ENCODE peak calls at places on chromosomes 4 and X, in ten cellular contexts. One of them, this sample, is unnamed.

GRCh38 chr4:97498875-97499274 is 644.4 kb downstream of the STPG2 start:
- DNase-seq in fibroblast of mammary gland: peak
- DNase-seq in neuronal stem cell: no peak
- DNase-seq in kidney: no peak
- DNase-seq in dorsolateral prefrontal cortex: no peak
- DNase-seq in lower lobe of right lung: no peak
- DNase-seq in left ventricle myocardium inferior: no peak
- DNase-seq in CD4-positive, CD25-positive, alpha-beta regulatory T cell: no peak
- DNase-seq in endodermal cell: no peak
- DNase-seq in cardiac muscle cell: no peak
- DNase-seq in this sample: peak

GRCh38 chr4:76011700-76012387 is 4.5 kb upstream of the CXCL9 start:
- DNase-seq in fibroblast of mammary gland: peak
- DNase-seq in neuronal stem cell: no peak
- DNase-seq in kidney: no peak
- DNase-seq in dorsolateral prefrontal cortex: no peak
- DNase-seq in lower lobe of right lung: no peak
- DNase-seq in left ventricle myocardium inferior: no peak
- DNase-seq in CD4-positive, CD25-positive, alpha-beta regulatory T cell: no peak
- DNase-seq in endodermal cell: peak
- DNase-seq in cardiac muscle cell: no peak
- DNase-seq in this sample: peak

GRCh38 chrX:2767631-2768455 is 16.0 kb downstream of the XG start:
- DNase-seq in fibroblast of mammary gland: peak
- DNase-seq in neuronal stem cell: no peak
- DNase-seq in kidney: no peak
- DNase-seq in dorsolateral prefrontal cortex: no peak
- DNase-seq in lower lobe of right lung: peak
- DNase-seq in left ventricle myocardium inferior: peak
- DNase-seq in CD4-positive, CD25-positive, alpha-beta regulatory T cell: no peak
- DNase-seq in endodermal cell: peak
- DNase-seq in cardiac muscle cell: no peak
- DNase-seq in this sample: no peak

GRCh38 chrX:110722135-110722534 is 73.5 kb downstream of the CHRDL1 start:
- DNase-seq in fibroblast of mammary gland: no peak
- DNase-seq in neuronal stem cell: no peak
- DNase-seq in kidney: no peak
- DNase-seq in dorsolateral prefrontal cortex: no peak
- DNase-seq in lower lobe of right lung: no peak
- DNase-seq in left ventricle myocardium inferior: no peak
- DNase-seq in CD4-positive, CD25-positive, alpha-beta regulatory T cell: no peak
- DNase-seq in endodermal cell: no peak
- DNase-seq in cardiac muscle cell: no peak
- DNase-seq in this sample: no peak

GRCh38 chr4:8662776-8663175 is 70.2 kb downstream of the CPZ start:
- DNase-seq in fibroblast of mammary gland: no peak
- DNase-seq in neuronal stem cell: no peak
- DNase-seq in kidney: no peak
- DNase-seq in dorsolateral prefrontal cortex: no peak
- DNase-seq in lower lobe of right lung: peak
- DNase-seq in left ventricle myocardium inferior: no peak
- DNase-seq in CD4-positive, CD25-positive, alpha-beta regulatory T cell: no peak
- DNase-seq in endodermal cell: no peak
- DNase-seq in cardiac muscle cell: no peak
- DNase-seq in this sample: no peak

GRCh38 chr4:47786958-47787370 is 50.9 kb downstream of the CORIN start:
- DNase-seq in fibroblast of mammary gland: no peak
- DNase-seq in neuronal stem cell: no peak
- DNase-seq in kidney: no peak
- DNase-seq in dorsolateral prefrontal cortex: no peak
- DNase-seq in lower lobe of right lung: no peak
- DNase-seq in left ventricle myocardium inferior: no peak
- DNase-seq in CD4-positive, CD25-positive, alpha-beta regulatory T cell: no peak
- DNase-seq in endodermal cell: no peak
- DNase-seq in cardiac muscle cell: no peak
- DNase-seq in this sample: no peak

GRCh38 chr4:90254357-90254756 is 127.2 kb downstream of the CCSER1 start:
- DNase-seq in fibroblast of mammary gland: no peak
- DNase-seq in neuronal stem cell: no peak
- DNase-seq in kidney: no peak
- DNase-seq in dorsolateral prefrontal cortex: no peak
- DNase-seq in lower lobe of right lung: no peak
- DNase-seq in left ventricle myocardium inferior: no peak
- DNase-seq in CD4-positive, CD25-positive, alpha-beta regulatory T cell: no peak
- DNase-seq in endodermal cell: no peak
- DNase-seq in cardiac muscle cell: no peak
- DNase-seq in this sample: no peak

GRCh38 chrX:97587171-97587570 is 703.5 kb downstream of the RPA4 start:
- DNase-seq in fibroblast of mammary gland: no peak
- DNase-seq in neuronal stem cell: no peak
- DNase-seq in kidney: no peak
- DNase-seq in dorsolateral prefrontal cortex: no peak
- DNase-seq in lower lobe of right lung: no peak
- DNase-seq in left ventricle myocardium inferior: no peak
- DNase-seq in CD4-positive, CD25-positive, alpha-beta regulatory T cell: no peak
- DNase-seq in endodermal cell: no peak
- DNase-seq in cardiac muscle cell: no peak
- DNase-seq in this sample: no peak

GRCh38 chr4:13171292-13172057 is 312.7 kb downstream of the RAB28 start:
- DNase-seq in fibroblast of mammary gland: no peak
- DNase-seq in neuronal stem cell: no peak
- DNase-seq in kidney: no peak
- DNase-seq in dorsolateral prefrontal cortex: no peak
- DNase-seq in lower lobe of right lung: no peak
- DNase-seq in left ventricle myocardium inferior: no peak
- DNase-seq in CD4-positive, CD25-positive, alpha-beta regulatory T cell: no peak
- DNase-seq in endodermal cell: no peak
- DNase-seq in cardiac muscle cell: no peak
- DNase-seq in this sample: no peak

GRCh38 chr4:71774136-71774535 is 9.7 kb downstream of the GC start:
- DNase-seq in fibroblast of mammary gland: no peak
- DNase-seq in neuronal stem cell: no peak
- DNase-seq in kidney: no peak
- DNase-seq in dorsolateral prefrontal cortex: no peak
- DNase-seq in lower lobe of right lung: no peak
- DNase-seq in left ventricle myocardium inferior: no peak
- DNase-seq in CD4-positive, CD25-positive, alpha-beta regulatory T cell: no peak
- DNase-seq in endodermal cell: no peak
- DNase-seq in cardiac muscle cell: peak
- DNase-seq in this sample: no peak

GRCh38 chrX:153556767-153557166 is 39.3 kb downstream of the ATP2B3 start:
- DNase-seq in fibroblast of mammary gland: no peak
- DNase-seq in neuronal stem cell: no peak
- DNase-seq in kidney: no peak
- DNase-seq in dorsolateral prefrontal cortex: no peak
- DNase-seq in lower lobe of right lung: no peak
- DNase-seq in left ventricle myocardium inferior: no peak
- DNase-seq in CD4-positive, CD25-positive, alpha-beta regulatory T cell: no peak
- DNase-seq in endodermal cell: no peak
- DNase-seq in cardiac muscle cell: no peak
- DNase-seq in this sample: no peak

GRCh38 chrX:107731831-107732502 is 43.6 kb downstream of the TSC22D3 start:
- DNase-seq in fibroblast of mammary gland: peak
- DNase-seq in neuronal stem cell: no peak
- DNase-seq in kidney: peak
- DNase-seq in dorsolateral prefrontal cortex: no peak
- DNase-seq in lower lobe of right lung: peak
- DNase-seq in left ventricle myocardium inferior: peak
- DNase-seq in CD4-positive, CD25-positive, alpha-beta regulatory T cell: no peak
- DNase-seq in endodermal cell: peak
- DNase-seq in cardiac muscle cell: peak
- DNase-seq in this sample: peak

GRCh38 chrX:7925867-7926472 is 1.2 kb downstream of the PNPLA4 start:
- DNase-seq in fibroblast of mammary gland: peak
- DNase-seq in neuronal stem cell: peak
- DNase-seq in kidney: no peak
- DNase-seq in dorsolateral prefrontal cortex: peak
- DNase-seq in lower lobe of right lung: peak
- DNase-seq in left ventricle myocardium inferior: peak
- DNase-seq in CD4-positive, CD25-positive, alpha-beta regulatory T cell: peak
- DNase-seq in endodermal cell: peak
- DNase-seq in cardiac muscle cell: peak
- DNase-seq in this sample: peak

GRCh38 chr4:184375027-184375426 is 99.3 kb downstream of the IRF2 start:
- DNase-seq in fibroblast of mammary gland: peak
- DNase-seq in neuronal stem cell: no peak
- DNase-seq in kidney: no peak
- DNase-seq in dorsolateral prefrontal cortex: no peak
- DNase-seq in lower lobe of right lung: no peak
- DNase-seq in left ventricle myocardium inferior: no peak
- DNase-seq in CD4-positive, CD25-positive, alpha-beta regulatory T cell: no peak
- DNase-seq in endodermal cell: no peak
- DNase-seq in cardiac muscle cell: no peak
- DNase-seq in this sample: no peak

GRCh38 chr4:74904509-74904908 is 28.4 kb upstream of the PARM1 start:
- DNase-seq in fibroblast of mammary gland: no peak
- DNase-seq in neuronal stem cell: no peak
- DNase-seq in kidney: no peak
- DNase-seq in dorsolateral prefrontal cortex: no peak
- DNase-seq in lower lobe of right lung: no peak
- DNase-seq in left ventricle myocardium inferior: no peak
- DNase-seq in CD4-positive, CD25-positive, alpha-beta regulatory T cell: no peak
- DNase-seq in endodermal cell: no peak
- DNase-seq in cardiac muscle cell: no peak
- DNase-seq in this sample: no peak

GRCh38 chrX:10173331-10173900 is 16.6 kb downstream of the CLCN4 start:
- DNase-seq in fibroblast of mammary gland: peak
- DNase-seq in neuronal stem cell: peak
- DNase-seq in kidney: no peak
- DNase-seq in dorsolateral prefrontal cortex: no peak
- DNase-seq in lower lobe of right lung: no peak
- DNase-seq in left ventricle myocardium inferior: no peak
- DNase-seq in CD4-positive, CD25-positive, alpha-beta regulatory T cell: no peak
- DNase-seq in endodermal cell: peak
- DNase-seq in cardiac muscle cell: peak
- DNase-seq in this sample: peak

DNA sequence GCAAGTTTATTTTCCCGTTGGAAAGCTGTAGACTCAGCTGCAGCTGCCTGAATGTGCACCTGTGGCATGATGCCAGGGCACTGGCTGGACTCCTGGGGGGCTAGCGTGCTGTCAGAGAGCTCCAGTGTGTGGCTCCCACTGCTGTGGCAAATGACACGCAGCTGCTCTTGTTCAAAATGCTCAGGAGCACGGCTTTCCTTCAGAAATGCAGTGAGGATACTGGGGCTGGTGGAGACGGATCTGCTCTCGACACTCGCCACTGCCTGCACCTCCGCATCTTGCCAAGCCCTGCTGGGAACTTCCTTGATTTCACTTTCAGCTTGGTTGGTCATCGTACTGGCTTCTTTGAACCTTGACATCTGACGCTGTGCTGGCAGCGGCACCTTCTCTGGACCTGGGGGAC is 58.7 kb downstream of the GPRIN3 start:
- DNase-seq in fibroblast of mammary gland: no peak
- DNase-seq in neuronal stem cell: no peak
- DNase-seq in kidney: no peak
- DNase-seq in dorsolateral prefrontal cortex: no peak
- DNase-seq in lower lobe of right lung: no peak
- DNase-seq in left ventricle myocardium inferior: no peak
- DNase-seq in CD4-positive, CD25-positive, alpha-beta regulatory T cell: no peak
- DNase-seq in endodermal cell: no peak
- DNase-seq in cardiac muscle cell: no peak
- DNase-seq in this sample: no peak
- H3K4me3 ChIP-seq in fibroblast of mammary gland: no peak
- H3K4me3 ChIP-seq in neuronal stem cell: no peak
- H3K4me3 ChIP-seq in kidney: no peak
- H3K4me3 ChIP-seq in dorsolateral prefrontal cortex: peak
- H3K4me3 ChIP-seq in lower lobe of right lung: no peak
- H3K4me3 ChIP-seq in left ventricle myocardium inferior: no peak
- H3K4me3 ChIP-seq in CD4-positive, CD25-positive, alpha-beta regulatory T cell: no peak
- H3K4me3 ChIP-seq in endodermal cell: no peak
- H3K4me3 ChIP-seq in cardiac muscle cell: no peak
- H3K4me3 ChIP-seq in this sample: no peak

DNA sequence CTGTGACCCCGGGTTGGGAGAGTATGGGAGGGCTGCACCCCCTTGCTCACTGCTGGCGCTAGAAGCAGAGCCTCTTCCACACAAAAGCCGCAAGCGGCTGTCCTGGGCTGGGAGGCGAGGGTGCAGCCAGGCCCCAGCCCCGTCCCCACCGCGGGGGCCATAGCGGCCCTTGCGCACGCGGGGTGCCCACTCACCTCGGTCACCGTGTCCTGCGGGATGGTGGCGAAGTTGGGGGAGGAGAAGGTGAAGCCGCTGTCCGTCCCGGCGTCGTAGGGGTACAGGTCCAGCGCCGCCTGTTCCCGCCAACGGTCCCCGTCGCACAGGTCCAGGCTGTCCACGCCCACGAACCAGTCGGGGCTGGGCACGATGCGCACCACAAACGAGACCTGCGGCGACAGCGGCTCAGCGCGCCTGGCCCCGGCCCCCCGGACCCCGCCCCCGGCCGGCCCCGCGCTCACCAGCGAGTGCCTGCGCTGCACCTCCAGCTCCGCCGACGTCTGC is 1.5 kb downstream of the SPON2 start:
- DNase-seq in fibroblast of mammary gland: no peak
- DNase-seq in neuronal stem cell: no peak
- DNase-seq in kidney: peak
- DNase-seq in dorsolateral prefrontal cortex: no peak
- DNase-seq in lower lobe of right lung: no peak
- DNase-seq in left ventricle myocardium inferior: no peak
- DNase-seq in CD4-positive, CD25-positive, alpha-beta regulatory T cell: no peak
- DNase-seq in endodermal cell: no peak
- DNase-seq in cardiac muscle cell: no peak
- DNase-seq in this sample: no peak
- H3K4me3 ChIP-seq in fibroblast of mammary gland: peak
- H3K4me3 ChIP-seq in neuronal stem cell: no peak
- H3K4me3 ChIP-seq in kidney: no peak
- H3K4me3 ChIP-seq in dorsolateral prefrontal cortex: peak
- H3K4me3 ChIP-seq in lower lobe of right lung: peak
- H3K4me3 ChIP-seq in left ventricle myocardium inferior: peak
- H3K4me3 ChIP-seq in CD4-positive, CD25-positive, alpha-beta regulatory T cell: no peak
- H3K4me3 ChIP-seq in endodermal cell: no peak
- H3K4me3 ChIP-seq in cardiac muscle cell: peak
- H3K4me3 ChIP-seq in this sample: no peak

DNA sequence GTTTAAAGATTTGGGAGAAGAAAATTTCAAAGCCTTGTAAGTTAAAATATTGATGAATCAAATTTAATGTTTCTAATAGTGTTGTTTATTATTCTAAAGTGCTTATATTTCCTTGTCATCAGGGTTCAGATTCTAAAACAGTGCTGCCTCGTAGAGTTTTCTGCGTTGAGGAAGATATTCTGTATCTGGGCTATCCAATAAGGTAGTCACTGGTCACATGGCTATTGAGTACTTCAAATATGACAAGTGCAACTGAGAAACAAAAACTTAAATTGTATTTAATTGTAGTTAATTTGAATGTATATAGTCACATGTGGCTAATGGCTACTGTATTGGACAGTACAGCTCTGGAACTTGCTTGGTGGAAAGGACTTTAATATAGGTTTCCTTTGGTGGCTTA is 1.1 kb downstream of the ALB start:
- DNase-seq in fibroblast of mammary gland: no peak
- DNase-seq in neuronal stem cell: no peak
- DNase-seq in kidney: no peak
- DNase-seq in dorsolateral prefrontal cortex: no peak
- DNase-seq in lower lobe of right lung: no peak
- DNase-seq in left ventricle myocardium inferior: no peak
- DNase-seq in CD4-positive, CD25-positive, alpha-beta regulatory T cell: no peak
- DNase-seq in endodermal cell: no peak
- DNase-seq in cardiac muscle cell: no peak
- DNase-seq in this sample: no peak
- H3K4me3 ChIP-seq in fibroblast of mammary gland: no peak
- H3K4me3 ChIP-seq in neuronal stem cell: no peak
- H3K4me3 ChIP-seq in kidney: no peak
- H3K4me3 ChIP-seq in dorsolateral prefrontal cortex: no peak
- H3K4me3 ChIP-seq in lower lobe of right lung: no peak
- H3K4me3 ChIP-seq in left ventricle myocardium inferior: no peak
- H3K4me3 ChIP-seq in CD4-positive, CD25-positive, alpha-beta regulatory T cell: no peak
- H3K4me3 ChIP-seq in endodermal cell: no peak
- H3K4me3 ChIP-seq in cardiac muscle cell: no peak
- H3K4me3 ChIP-seq in this sample: no peak

GRCh38 chr4:112523008-112523440 is 7.0 kb upstream of the NEUROG2 start:
- DNase-seq in fibroblast of mammary gland: peak
- DNase-seq in neuronal stem cell: peak
- DNase-seq in kidney: no peak
- DNase-seq in dorsolateral prefrontal cortex: no peak
- DNase-seq in lower lobe of right lung: no peak
- DNase-seq in left ventricle myocardium inferior: no peak
- DNase-seq in CD4-positive, CD25-positive, alpha-beta regulatory T cell: peak
- DNase-seq in endodermal cell: peak
- DNase-seq in cardiac muscle cell: peak
- DNase-seq in this sample: peak
- H3K4me3 ChIP-seq in fibroblast of mammary gland: peak
- H3K4me3 ChIP-seq in neuronal stem cell: peak
- H3K4me3 ChIP-seq in kidney: peak
- H3K4me3 ChIP-seq in dorsolateral prefrontal cortex: peak
- H3K4me3 ChIP-seq in lower lobe of right lung: peak
- H3K4me3 ChIP-seq in left ventricle myocardium inferior: peak
- H3K4me3 ChIP-seq in CD4-positive, CD25-positive, alpha-beta regulatory T cell: peak
- H3K4me3 ChIP-seq in endodermal cell: peak
- H3K4me3 ChIP-seq in cardiac muscle cell: peak
- H3K4me3 ChIP-seq in this sample: peak